ENCODE peak calls at places on chromosomes 12 and 14, in eight cellular contexts. One of them, this sample, is unnamed.

GRCh38 chr14:69291891-69292586 is 32.1 kb downstream of the GALNT16 start:
- DNase-seq in OCI-LY7: no peak
- DNase-seq in K562: no peak
- DNase-seq in osteoblast: no peak
- DNase-seq in H1: peak
- DNase-seq in GM12878: no peak
- DNase-seq in GM23248: peak
- DNase-seq in mesenchymal stem cell: peak
- DNase-seq in this sample: no peak

GRCh38 chr14:81281317-81281716 is 60.6 kb upstream of the GTF2A1 start:
- DNase-seq in K562: no peak
- DNase-seq in mesenchymal stem cell: no peak
- DNase-seq in H1: no peak
- DNase-seq in osteoblast: no peak
- DNase-seq in GM12878: no peak
- DNase-seq in OCI-LY7: no peak
- DNase-seq in GM23248: no peak
- DNase-seq in this sample: no peak

GRCh38 chr12:726281-727140 is 25.9 kb upstream of the WNK1 start:
- DNase-seq in mesenchymal stem cell: no peak
- DNase-seq in OCI-LY7: no peak
- DNase-seq in H1: no peak
- DNase-seq in GM23248: peak
- DNase-seq in osteoblast: peak
- DNase-seq in GM12878: no peak
- DNase-seq in K562: no peak
- DNase-seq in this sample: peak

GRCh38 chr12:18140969-18141368 is 51.0 kb upstream of the RERGL start:
- DNase-seq in GM23248: no peak
- DNase-seq in osteoblast: no peak
- DNase-seq in OCI-LY7: no peak
- DNase-seq in K562: no peak
- DNase-seq in mesenchymal stem cell: no peak
- DNase-seq in GM12878: no peak
- DNase-seq in H1: no peak
- DNase-seq in this sample: no peak

GRCh38 chr14:99401624-99402282 is 78.9 kb downstream of the SETD3 start:
- DNase-seq in OCI-LY7: no peak
- DNase-seq in K562: no peak
- DNase-seq in osteoblast: no peak
- DNase-seq in GM23248: no peak
- DNase-seq in GM12878: no peak
- DNase-seq in H1: peak
- DNase-seq in mesenchymal stem cell: no peak
- DNase-seq in this sample: no peak

GRCh38 chr12:102542816-102543448 is 62.6 kb upstream of the IGF1 start:
- DNase-seq in OCI-LY7: no peak
- DNase-seq in osteoblast: no peak
- DNase-seq in mesenchymal stem cell: no peak
- DNase-seq in K562: no peak
- DNase-seq in GM12878: no peak
- DNase-seq in H1: no peak
- DNase-seq in GM23248: no peak
- DNase-seq in this sample: no peak

GRCh38 chr12:15423629-15424028 is 101.3 kb downstream of the PTPRO start:
- DNase-seq in GM12878: no peak
- DNase-seq in mesenchymal stem cell: no peak
- DNase-seq in K562: no peak
- DNase-seq in H1: no peak
- DNase-seq in GM23248: peak
- DNase-seq in osteoblast: peak
- DNase-seq in OCI-LY7: no peak
- DNase-seq in this sample: peak

GRCh38 chr14:83764656-83765055 is 1765.3 kb upstream of the FLRT2 start:
- DNase-seq in GM12878: no peak
- DNase-seq in K562: no peak
- DNase-seq in OCI-LY7: no peak
- DNase-seq in mesenchymal stem cell: no peak
- DNase-seq in osteoblast: no peak
- DNase-seq in H1: no peak
- DNase-seq in GM23248: no peak
- DNase-seq in this sample: no peak

GRCh38 chr14:105092124-105092911 is 27.1 kb upstream of the GPR132 start:
- DNase-seq in OCI-LY7: no peak
- DNase-seq in GM12878: no peak
- DNase-seq in osteoblast: peak
- DNase-seq in K562: no peak
- DNase-seq in mesenchymal stem cell: peak
- DNase-seq in H1: peak
- DNase-seq in GM23248: peak
- DNase-seq in this sample: no peak

GRCh38 chr14:105093426-105094192 is 28.4 kb upstream of the GPR132 start:
- DNase-seq in GM12878: peak
- DNase-seq in OCI-LY7: no peak
- DNase-seq in mesenchymal stem cell: peak
- DNase-seq in GM23248: peak
- DNase-seq in osteoblast: peak
- DNase-seq in K562: peak
- DNase-seq in H1: peak
- DNase-seq in this sample: peak

GRCh38 chr14:105094193-105094907 is 29.1 kb upstream of the GPR132 start:
- DNase-seq in GM12878: no peak
- DNase-seq in GM23248: no peak
- DNase-seq in OCI-LY7: no peak
- DNase-seq in K562: no peak
- DNase-seq in osteoblast: peak
- DNase-seq in mesenchymal stem cell: no peak
- DNase-seq in H1: no peak
- DNase-seq in this sample: no peak

GRCh38 chr14:105091335-105092123 is 26.3 kb upstream of the GPR132 start:
- DNase-seq in GM12878: no peak
- DNase-seq in osteoblast: peak
- DNase-seq in mesenchymal stem cell: no peak
- DNase-seq in OCI-LY7: no peak
- DNase-seq in GM23248: peak
- DNase-seq in H1: no peak
- DNase-seq in K562: no peak
- DNase-seq in this sample: no peak

DNA sequence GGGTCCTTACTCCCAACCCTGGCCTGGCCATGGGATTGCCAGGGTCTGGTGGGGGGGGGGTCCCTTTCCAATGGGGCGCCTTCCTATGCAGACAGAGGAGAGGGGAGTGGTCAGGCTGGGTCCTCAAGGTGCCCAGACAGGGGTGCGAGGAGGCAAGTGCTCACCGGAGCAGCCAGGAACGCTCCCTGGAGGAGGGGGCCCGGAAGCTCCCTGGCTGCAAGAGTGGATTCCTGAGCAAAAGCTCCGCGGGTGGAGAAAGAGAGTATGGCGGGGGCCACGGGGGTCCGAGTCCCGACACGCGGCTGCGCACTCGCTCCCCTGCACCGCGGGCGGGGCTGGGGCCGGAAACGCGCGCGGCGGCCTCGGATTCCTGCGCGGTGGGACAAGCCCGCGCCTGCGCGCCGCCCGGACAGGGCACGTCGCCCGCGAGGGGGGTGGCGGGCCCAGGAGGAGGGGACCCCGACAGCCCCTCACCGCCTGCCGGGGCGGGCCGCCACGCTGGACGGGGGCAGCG is 27.7 kb upstream of the GPR132 start:
- DNase-seq in GM23248: peak
- DNase-seq in K562: peak
- DNase-seq in mesenchymal stem cell: peak
- DNase-seq in osteoblast: peak
- DNase-seq in H1: peak
- DNase-seq in OCI-LY7: no peak
- DNase-seq in GM12878: no peak
- DNase-seq in this sample: peak
- H2AFZ ChIP-seq in GM23248: peak
- H2AFZ ChIP-seq in K562: peak
- H2AFZ ChIP-seq in mesenchymal stem cell: peak
- H2AFZ ChIP-seq in osteoblast: no peak
- H2AFZ ChIP-seq in H1: no peak
- H2AFZ ChIP-seq in OCI-LY7: no peak
- H2AFZ ChIP-seq in GM12878: peak
- H2AFZ ChIP-seq in this sample: peak

GRCh38 chr14:31253746-31254471 is 46.3 kb upstream of the HECTD1 start:
- DNase-seq in H1: no peak
- DNase-seq in mesenchymal stem cell: no peak
- DNase-seq in GM12878: no peak
- DNase-seq in K562: no peak
- DNase-seq in osteoblast: no peak
- DNase-seq in GM23248: no peak
- DNase-seq in OCI-LY7: no peak
- DNase-seq in this sample: no peak

GRCh38 chr14:31252865-31253264 is 45.3 kb upstream of the HECTD1 start:
- DNase-seq in H1: no peak
- DNase-seq in GM23248: no peak
- DNase-seq in OCI-LY7: no peak
- DNase-seq in osteoblast: no peak
- DNase-seq in mesenchymal stem cell: no peak
- DNase-seq in K562: no peak
- DNase-seq in GM12878: no peak
- DNase-seq in this sample: no peak

GRCh38 chr14:31256534-31257243 is 49.1 kb upstream of the HECTD1 start:
- DNase-seq in OCI-LY7: no peak
- DNase-seq in H1: no peak
- DNase-seq in GM23248: no peak
- DNase-seq in GM12878: no peak
- DNase-seq in K562: no peak
- DNase-seq in osteoblast: no peak
- DNase-seq in mesenchymal stem cell: no peak
- DNase-seq in this sample: no peak

GRCh38 chr14:31255286-31255685 is 47.7 kb upstream of the HECTD1 start:
- DNase-seq in OCI-LY7: no peak
- DNase-seq in osteoblast: no peak
- DNase-seq in K562: no peak
- DNase-seq in GM23248: no peak
- DNase-seq in GM12878: no peak
- DNase-seq in H1: no peak
- DNase-seq in mesenchymal stem cell: no peak
- DNase-seq in this sample: no peak

DNA sequence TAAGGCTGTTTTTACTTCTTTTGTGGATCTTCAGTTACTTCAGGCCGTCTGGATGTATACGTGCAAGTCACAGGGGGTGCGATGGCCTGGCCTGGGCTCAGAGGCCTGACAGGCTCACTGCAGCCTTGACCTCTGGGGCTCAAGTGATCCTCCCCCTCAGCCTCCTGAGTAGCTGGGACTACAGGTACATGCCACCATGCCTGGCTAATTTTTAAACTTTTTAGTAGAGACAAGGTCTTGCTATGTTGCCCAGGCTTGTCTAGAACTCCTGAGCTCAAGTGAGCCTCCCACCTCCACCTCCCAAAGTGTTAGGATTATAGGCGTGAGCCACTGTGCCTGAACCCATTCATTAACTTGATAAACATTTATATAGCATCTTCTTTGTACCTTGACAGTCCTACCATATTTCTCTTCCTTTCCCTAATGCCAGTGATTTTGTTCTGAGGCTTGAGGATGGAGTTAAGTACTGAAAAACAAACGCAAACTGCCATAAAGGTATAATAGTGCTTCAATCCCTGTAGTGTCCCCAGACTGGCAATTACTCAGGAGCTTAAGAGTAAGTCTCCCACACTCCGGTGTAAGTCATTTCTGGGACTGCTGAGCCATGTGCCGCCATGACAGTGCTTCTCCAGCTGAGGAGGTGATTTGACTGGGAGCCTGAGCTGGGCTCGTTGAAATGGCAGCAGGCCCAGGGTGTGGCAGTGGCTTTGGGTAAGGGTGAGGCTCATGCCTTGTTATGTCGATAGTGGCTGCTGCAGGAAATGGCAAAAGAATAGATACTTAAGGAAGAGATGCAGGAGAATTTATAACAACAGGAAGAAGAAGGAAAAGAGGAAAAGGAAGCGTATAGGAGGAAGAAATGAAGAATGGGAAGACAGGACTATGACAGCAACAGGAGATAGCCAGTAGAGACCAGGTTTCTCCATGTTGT is 43.7 kb upstream of the HECTD1 start:
- DNase-seq in GM23248: no peak
- DNase-seq in GM12878: no peak
- DNase-seq in mesenchymal stem cell: no peak
- DNase-seq in OCI-LY7: no peak
- DNase-seq in osteoblast: no peak
- DNase-seq in K562: no peak
- DNase-seq in H1: no peak
- DNase-seq in this sample: no peak
- H2AFZ ChIP-seq in GM23248: no peak
- H2AFZ ChIP-seq in GM12878: no peak
- H2AFZ ChIP-seq in mesenchymal stem cell: no peak
- H2AFZ ChIP-seq in OCI-LY7: no peak
- H2AFZ ChIP-seq in osteoblast: peak
- H2AFZ ChIP-seq in K562: peak
- H2AFZ ChIP-seq in H1: no peak
- H2AFZ ChIP-seq in this sample: no peak

GRCh38 chr12:49776858-49777257 is 35.5 kb downstream of the TMBIM6 start:
- DNase-seq in osteoblast: no peak
- DNase-seq in GM23248: no peak
- DNase-seq in OCI-LY7: peak
- DNase-seq in K562: no peak
- DNase-seq in GM12878: no peak
- DNase-seq in H1: no peak
- DNase-seq in mesenchymal stem cell: no peak
- DNase-seq in this sample: no peak
- H2AFZ ChIP-seq in osteoblast: peak
- H2AFZ ChIP-seq in GM23248: peak
- H2AFZ ChIP-seq in OCI-LY7: peak
- H2AFZ ChIP-seq in K562: peak
- H2AFZ ChIP-seq in GM12878: peak
- H2AFZ ChIP-seq in H1: no peak
- H2AFZ ChIP-seq in mesenchymal stem cell: no peak
- H2AFZ ChIP-seq in this sample: no peak

DNA sequence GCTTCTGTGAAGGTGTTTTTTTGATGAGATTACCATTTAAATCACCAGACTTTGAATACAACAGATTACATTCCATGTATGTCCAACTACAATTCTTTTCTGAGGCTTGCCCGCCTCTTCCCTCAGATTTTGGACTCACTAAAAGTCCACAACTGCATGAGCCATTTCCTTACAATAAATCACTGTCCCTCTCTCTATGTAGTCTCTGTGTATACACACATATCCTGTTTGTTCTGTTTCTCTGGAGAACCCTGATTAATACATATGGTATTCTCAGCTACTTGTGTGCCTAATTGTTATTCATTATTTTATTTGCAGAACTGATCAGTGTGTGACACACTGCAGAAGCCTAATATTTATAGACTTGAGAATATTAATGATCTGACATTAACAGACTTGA is 2.4 kb upstream of the MIPOL1 start:
- DNase-seq in osteoblast: peak
- DNase-seq in GM12878: no peak
- DNase-seq in H1: no peak
- DNase-seq in mesenchymal stem cell: peak
- DNase-seq in K562: no peak
- DNase-seq in OCI-LY7: no peak
- DNase-seq in GM23248: peak
- DNase-seq in this sample: peak
- H2AFZ ChIP-seq in osteoblast: no peak
- H2AFZ ChIP-seq in GM12878: no peak
- H2AFZ ChIP-seq in H1: no peak
- H2AFZ ChIP-seq in mesenchymal stem cell: no peak
- H2AFZ ChIP-seq in K562: no peak
- H2AFZ ChIP-seq in OCI-LY7: no peak
- H2AFZ ChIP-seq in GM23248: peak
- H2AFZ ChIP-seq in this sample: no peak

This sample was measured in astrocyte.